ENCODE peak calls at places on chromosomes 2 and 18, in eight cellular contexts. C is HEK293T; Y is Caki2; N is Kasumi-1; S is CD4-positive, alpha-beta T cell; I is progenitor cell of endocrine pancreas; O is neural crest cell; A is stimulated activated CD4-positive, alpha-beta T cell treated with anti-CD3 and anti-CD28 coated beads, Interleukin-4, amount 100 ng/mL, for 4 hours. M is an unnamed sample.

GRCh38 chr18:48950536-48951447 is at the start of gene SMAD7:
- DNase-seq in C (no peak), Y (no peak), N (peak; percentile 33), S (no peak), I (no peak), O (no peak), A (no peak), M (no peak)

GRCh38 chr2:10123281-10123680 is 742 bp downstream of the RRM2 start:
- DNase-seq in C (no peak), Y (no peak), N (no peak), S (no peak), I (no peak), O (no peak), A (no peak), M (no peak)

GRCh38 chr18:57542126-57542525 is 44.4 kb downstream of the FECH start:
- DNase-seq in C (no peak), Y (no peak), N (no peak), S (no peak), I (no peak), O (no peak), A (no peak), M (peak; percentile 35)

GRCh38 chr18:25126751-25127150 is 225.2 kb downstream of the ZNF521 start:
- DNase-seq in C (no peak), Y (no peak), N (no peak), S (no peak), I (no peak), O (no peak), A (no peak), M (no peak)

GRCh38 chr2:181197140-181197760 is 216.8 kb downstream of the UBE2E3 start:
- DNase-seq in C (no peak), Y (no peak), N (no peak), S (no peak), I (no peak), O (no peak), A (no peak), M (no peak)

GRCh38 chr2:21267232-21267835 is 143.6 kb downstream of the TDRD15 start:
- DNase-seq in C (no peak), Y (no peak), N (no peak), S (no peak), I (no peak), O (no peak), A (no peak), M (no peak)

GRCh38 chr2:240986787-240987411 is 11.5 kb upstream of the SNED1 start:
- DNase-seq in C (no peak), Y (no peak), N (no peak), S (no peak), I (no peak), O (no peak), A (no peak), M (no peak)

GRCh38 chr2:209426432-209426831 is 2.6 kb downstream of the MAP2 start:
- DNase-seq in C (no peak), Y (peak; percentile 92), N (no peak), S (no peak), I (no peak), O (no peak), A (no peak), M (peak; percentile 41)

GRCh38 chr2:199861116-199861774 is 10.3 kb upstream of the FTCDNL1 start:
- DNase-seq in C (no peak), Y (peak; percentile 15), N (peak; percentile 80), S (no peak), I (no peak), O (no peak), A (no peak), M (peak; percentile 7)

GRCh38 chr2:158745067-158745865 is 49.9 kb upstream of the DAPL1 start:
- DNase-seq in C (peak; percentile 41), Y (peak; percentile 47), N (peak; percentile 89), S (peak; percentile 3), I (no peak), O (peak; percentile 46), A (peak; percentile 20), M (no peak)

GRCh38 chr2:165618806-165619205 is 149.3 kb downstream of the CSRNP3 start:
- DNase-seq in C (no peak), Y (no peak), N (no peak), S (no peak), I (no peak), O (no peak), A (no peak), M (no peak)

GRCh38 chr18:22563098-22563707 is 145.5 kb upstream of the CTAGE1 start:
- DNase-seq in C (peak; percentile 79), Y (peak; percentile 71), N (peak; percentile 90), S (no peak), I (no peak), O (no peak), A (no peak), M (peak; percentile 74)

GRCh38 chr2:206004004-206004693 is 81.8 kb downstream of the INO80D start:
- DNase-seq in C (peak; percentile 49), Y (no peak), N (peak; percentile 2), S (no peak), I (no peak), O (no peak), A (no peak), M (no peak)

GRCh38 chr18:34522627-34523026 is 187.5 kb upstream of the DTNA start:
- DNase-seq in C (no peak), Y (no peak), N (no peak), S (no peak), I (no peak), O (no peak), A (no peak), M (no peak)

GRCh38 chr2:146579154-146579930 is 1265.5 kb upstream of the ACVR2A start:
- DNase-seq in C (no peak), Y (peak; percentile 3), N (no peak), S (no peak), I (no peak), O (no peak), A (no peak), M (no peak)

GRCh38 chr2:42385225-42385624 is 24.2 kb upstream of the COX7A2L start:
- DNase-seq in C (peak; percentile 43), Y (no peak), N (no peak), S (no peak), I (no peak), O (no peak), A (no peak), M (no peak)

GRCh38 chr2:60675309-60675708 is 80.8 kb upstream of the PAPOLG start:
- DNase-seq in C (no peak), Y (no peak), N (peak; percentile 14), S (no peak), I (no peak), O (no peak), A (no peak), M (no peak)

M was measured in epithelial cell of proximal tubule.